ENCODE peak calls at places on chromosomes 7 and 10, in seven cellular contexts. C is HCT116; Z is right atrium auricular region; I is astrocyte; K is psoas muscle; P is WTC11; F is CD8-positive, alpha-beta T cell. A is an unnamed sample.

GRCh38 chr10:22690614-22691431 is 23.6 kb downstream of the PIP4K2A start:
- DNase-seq in P (no peak), I (no peak), K (no peak), F (no peak), C (no peak), Z (no peak), A (no peak)

GRCh38 chr7:80088705-80089104 is 45.9 kb upstream of the GNAI1 start:
- DNase-seq in K (no peak), P (no peak), I (peak), C (no peak), Z (no peak), F (no peak), A (no peak)

GRCh38 chr7:66847879-66848810 is 72.9 kb upstream of the TMEM248 start:
- DNase-seq in Z (no peak), K (no peak), I (peak), F (no peak), P (peak), C (no peak), A (no peak)

GRCh38 chr10:78866731-78867554 is 201.8 kb upstream of the ZMIZ1 start:
- DNase-seq in K (no peak), P (no peak), I (no peak), F (no peak), Z (no peak), C (no peak), A (no peak)

GRCh38 chr7:117873056-117873932 is at the start of gene CTTNBP2:
- DNase-seq in I (peak), C (peak), F (no peak), Z (peak), K (peak), P (peak), A (peak)

GRCh38 chr10:119412244-119412750 is 130.2 kb downstream of the RGS10 start:
- DNase-seq in C (no peak), Z (peak), K (peak), P (no peak), I (peak), F (no peak), A (no peak)

GRCh38 chr10:96422525-96422924 is 63.7 kb upstream of the OPALIN start:
- DNase-seq in K (no peak), P (no peak), C (no peak), F (no peak), Z (no peak), I (no peak), A (no peak)

GRCh38 chr7:33062023-33062781 is at the start of gene NT5C3A:
- DNase-seq in I (no peak), Z (no peak), P (peak), F (no peak), K (peak), C (no peak), A (peak)

GRCh38 chr10:71399946-71400345 is 3.2 kb downstream of the CDH23 start:
- DNase-seq in I (no peak), P (no peak), F (no peak), Z (peak), C (no peak), K (no peak), A (no peak)

GRCh38 chr7:45988405-45989057 is 67.5 kb upstream of the IGFBP3 start:
- DNase-seq in P (no peak), I (no peak), C (no peak), K (no peak), F (no peak), Z (no peak), A (no peak)

GRCh38 chr7:72465521-72465920 is 53.4 kb upstream of the CALN1 start:
- DNase-seq in K (no peak), Z (no peak), F (no peak), C (no peak), I (no peak), P (no peak), A (no peak)

GRCh38 chr7:144622751-144623150 is 213.1 kb downstream of the TPK1 start:
- DNase-seq in K (no peak), Z (no peak), P (no peak), C (no peak), I (no peak), F (no peak), A (no peak)

GRCh38 chr7:69422473-69423102 is 175.7 kb upstream of the AUTS2 start:
- DNase-seq in K (no peak), C (no peak), F (no peak), P (no peak), Z (no peak), I (no peak), A (no peak)

GRCh38 chr7:132882714-132883428 is 199.0 kb downstream of the CHCHD3 start:
- DNase-seq in P (no peak), K (no peak), C (no peak), F (no peak), I (no peak), Z (no peak), A (no peak)

GRCh38 chr7:92133133-92133736 is 1.0 kb downstream of the CYP51A1 start:
- DNase-seq in C (no peak), F (no peak), I (peak), K (no peak), Z (no peak), P (no peak), A (peak)

GRCh38 chr10:122557516-122557915 is 3.0 kb upstream of the DMBT1 start:
- DNase-seq in Z (no peak), F (no peak), P (peak), K (no peak), C (peak), I (no peak), A (no peak)
- TF ChIP-seq CTCF in Z (no peak), F (no peak), P (no peak), K (no peak), C (peak), I (no peak), A (no peak)

DNA sequence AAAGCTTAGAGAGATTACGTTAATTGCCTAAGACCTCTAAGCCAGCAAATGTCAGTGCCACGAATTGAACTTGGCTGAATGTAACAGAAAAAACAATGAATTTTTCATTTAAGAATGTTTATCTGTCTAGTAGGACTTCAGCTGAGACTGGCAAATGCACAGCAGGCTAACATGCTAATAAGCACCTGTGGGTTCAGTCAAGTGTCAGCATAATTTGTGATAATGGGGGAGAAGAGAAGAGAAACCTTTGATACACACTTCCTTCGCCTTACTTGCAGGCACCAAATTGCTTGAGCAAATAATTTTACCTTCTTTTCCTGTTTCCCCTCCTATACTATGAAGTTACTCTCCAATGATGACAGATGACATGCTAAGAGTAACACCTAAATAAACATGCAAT is 1136.5 kb upstream of the SORCS1 start:
- DNase-seq in F (no peak), I (no peak), C (no peak), Z (no peak), K (no peak), P (no peak), A (no peak)
- TF ChIP-seq CTCF in F (no peak), I (no peak), C (no peak), Z (no peak), K (no peak), P (no peak), A (no peak)

DNA sequence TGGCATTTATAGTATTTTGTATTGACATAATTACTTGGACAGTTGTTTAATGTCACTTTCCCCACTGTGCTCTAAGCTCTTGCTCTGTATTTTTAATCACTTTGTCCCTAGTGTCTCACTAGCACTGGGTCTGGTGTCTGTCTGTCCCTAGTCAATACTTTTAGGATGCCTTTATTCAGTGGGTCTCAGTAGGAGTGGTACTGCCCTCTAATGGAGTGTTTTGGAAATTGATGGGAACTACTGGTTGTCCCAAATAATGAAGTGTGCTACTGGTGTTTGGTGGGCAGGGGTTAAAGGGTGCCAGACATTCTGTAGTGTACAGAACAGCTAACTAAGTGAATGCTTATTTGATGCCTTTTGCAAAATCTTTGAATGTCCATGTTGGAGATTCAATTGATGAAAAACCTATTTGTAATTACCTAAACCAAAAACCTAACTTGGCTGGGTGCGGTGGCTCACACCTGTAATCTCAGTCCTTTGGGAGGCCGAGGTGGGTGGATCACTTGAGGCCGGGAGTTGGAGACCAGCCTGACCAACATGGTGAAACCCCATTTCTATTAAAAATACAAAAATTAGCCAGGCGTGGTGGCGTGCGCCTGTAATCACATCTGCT is 33.3 kb downstream of the CDK14 start:
- DNase-seq in I (peak), P (no peak), C (peak), F (no peak), Z (no peak), K (no peak), A (peak)
- TF ChIP-seq CTCF in I (peak), P (peak), C (peak), F (no peak), Z (peak), K (peak), A (peak)

GRCh38 chr7:105141068-105141467 is 127.1 kb downstream of the KMT2E start:
- DNase-seq in F (no peak), K (no peak), P (peak), I (peak), C (peak), Z (no peak), A (peak)
- TF ChIP-seq CTCF in F (no peak), K (no peak), P (peak), I (peak), C (peak), Z (peak), A (peak)

GRCh38 chr10:26296351-26296750 is 79.8 kb downstream of the GAD2 start:
- DNase-seq in P (no peak), Z (no peak), F (no peak), K (no peak), C (no peak), I (no peak), A (no peak)
- TF ChIP-seq CTCF in P (no peak), Z (no peak), F (no peak), K (no peak), C (no peak), I (no peak), A (no peak)

GRCh38 chr7:38291117-38291647 is 17.7 kb upstream of the TARP start:
- DNase-seq in P (peak), I (no peak), Z (no peak), C (no peak), K (no peak), F (no peak), A (no peak)
- TF ChIP-seq CTCF in P (peak), I (no peak), Z (no peak), C (peak), K (no peak), F (no peak), A (no peak)

GRCh38 chr10:69936091-69936490 is 116.6 kb upstream of the MACROH2A2 start:
- DNase-seq in K (no peak), C (no peak), Z (no peak), F (no peak), P (peak), I (no peak), A (peak)
- TF ChIP-seq CTCF in K (no peak), C (peak), Z (no peak), F (no peak), P (no peak), I (no peak), A (peak)

GRCh38 chr10:128113026-128113425 is 13.2 kb downstream of the MKI67 start:
- DNase-seq in I (no peak), C (no peak), F (no peak), P (no peak), Z (no peak), K (no peak), A (no peak)

GRCh38 chr10:128121750-128122412 is 4.3 kb downstream of the MKI67 start:
- DNase-seq in P (no peak), F (no peak), Z (no peak), C (no peak), K (no peak), I (no peak), A (no peak)

GRCh38 chr10:128115356-128115755 is 10.9 kb downstream of the MKI67 start:
- DNase-seq in P (no peak), K (no peak), F (no peak), I (no peak), C (no peak), Z (no peak), A (no peak)

GRCh38 chr10:128116187-128116586 is 10.0 kb downstream of the MKI67 start:
- DNase-seq in P (no peak), C (no peak), F (no peak), Z (no peak), I (no peak), K (no peak), A (no peak)

DNA sequence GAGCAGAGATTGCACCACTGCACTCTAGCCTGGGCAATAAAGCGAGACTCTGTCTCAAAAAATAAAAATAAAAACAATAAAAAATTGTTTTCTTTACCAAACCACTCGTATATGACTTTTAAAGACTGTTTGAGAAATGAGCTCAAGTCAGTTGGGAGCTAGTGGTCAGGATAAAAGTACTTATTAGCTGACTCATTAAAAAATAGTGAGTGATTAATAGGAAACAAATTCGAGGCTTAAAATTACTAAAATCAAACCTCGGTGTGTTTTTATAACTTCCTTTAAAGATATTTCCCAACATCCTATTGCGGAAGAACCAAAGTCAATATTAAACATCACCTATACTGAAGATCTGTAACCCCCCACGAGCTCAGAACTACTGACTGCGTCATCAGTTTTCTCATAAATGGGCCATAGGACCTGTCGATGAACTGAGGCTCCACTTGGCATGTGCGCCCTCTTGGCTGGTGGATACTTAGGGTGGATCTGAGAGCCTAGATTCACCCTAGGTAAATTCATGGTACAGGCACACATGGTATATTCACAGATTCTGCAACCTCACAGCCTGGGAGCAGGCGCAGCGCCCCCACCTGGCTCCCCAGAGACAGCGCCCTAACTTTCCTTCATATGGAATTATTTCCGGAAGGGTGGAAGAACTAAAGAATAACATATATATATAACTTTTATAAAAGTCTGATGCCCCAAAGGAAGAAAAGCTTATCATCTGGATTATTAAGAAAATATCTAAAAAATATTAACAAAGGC is 9.2 kb downstream of the MKI67 start:
- DNase-seq in Z (no peak), P (peak), I (no peak), F (no peak), C (no peak), K (no peak), A (no peak)
- TF ChIP-seq CTCF in Z (no peak), P (peak), I (no peak), F (no peak), C (peak), K (no peak), A (peak)